ENCODE peak calls at places on chromosomes 16 and 17, in five cellular contexts. Z is fibroblast of pulmonary artery; C is colonic mucosa; S is AG04450; B is CD8-positive, alpha-beta T cell. V is an unnamed sample.

GRCh38 chr16:67406111-67406593 is 10.1 kb downstream of the ZDHHC1 start:
- DNase-seq in C (no peak), S (no peak), Z (peak; percentile 38), B (no peak), V (no peak)

GRCh38 chr16:19218581-19218980 is 50.5 kb downstream of the SYT17 start:
- DNase-seq in Z (no peak), C (no peak), S (no peak), B (no peak), V (no peak)

GRCh38 chr17:30368896-30369720 is 9.6 kb upstream of the CPD start:
- DNase-seq in S (no peak), B (no peak), Z (no peak), C (no peak), V (no peak)

GRCh38 chr16:10623059-10623458 is 42.7 kb upstream of the EMP2 start:
- DNase-seq in S (no peak), Z (no peak), B (no peak), C (no peak), V (no peak)

GRCh38 chr16:86576591-86577313 is 1.6 kb upstream of the FOXL1 start:
- DNase-seq in S (peak; percentile 80), Z (no peak), C (no peak), B (no peak), V (no peak)

GRCh38 chr16:64933890-64934289 is 188.0 kb downstream of the CDH11 start:
- DNase-seq in Z (no peak), B (no peak), S (no peak), C (no peak), V (no peak)

GRCh38 chr17:27893834-27894503 is 804 bp upstream of the LYRM9 start:
- DNase-seq in S (no peak), Z (no peak), C (no peak), B (no peak), V (no peak)

GRCh38 chr17:73148540-73149334 is 16.1 kb upstream of the SSTR2 start:
- DNase-seq in C (no peak), S (no peak), B (no peak), Z (no peak), V (no peak)

GRCh38 chr17:42682400-42683384 is at the start of gene CNTNAP1:
- DNase-seq in B (no peak), Z (peak; percentile 81), C (peak; percentile 72), S (no peak), V (peak; percentile 52)

GRCh38 chr16:10940501-10941079 is 1.7 kb downstream of the DEXI start:
- DNase-seq in B (no peak), C (peak; percentile 52), S (no peak), Z (no peak), V (no peak)

GRCh38 chr17:41082565-41083136 is 1.3 kb upstream of the KRTAP4-7 start:
- DNase-seq in C (no peak), S (no peak), Z (no peak), B (no peak), V (no peak)

GRCh38 chr17:1431631-1432104 is 24.4 kb downstream of the CRK start:
- DNase-seq in S (no peak), Z (no peak), B (no peak), C (no peak), V (no peak)

GRCh38 chr17:77516902-77517301 is 376.1 kb downstream of the SEC14L1 start:
- DNase-seq in S (no peak), B (no peak), Z (peak; percentile 54), C (no peak), V (no peak)

GRCh38 chr16:67828651-67829050 is 13.5 kb upstream of the THAP11 start:
- DNase-seq in Z (no peak), B (no peak), C (no peak), S (no peak), V (no peak)

GRCh38 chr17:15920758-15921239 is 24.1 kb upstream of the ADORA2B start:
- DNase-seq in B (no peak), C (no peak), Z (peak; percentile 100), S (peak; percentile 94), V (no peak)

GRCh38 chr16:47460301-47460754 is 535 bp downstream of the ITFG1 start:
- DNase-seq in C (no peak), S (no peak), Z (peak; percentile 4), B (no peak), V (no peak)

GRCh38 chr17:40191237-40192208 is 14.3 kb downstream of the RAPGEFL1 start:
- DNase-seq in B (peak; percentile 58), Z (peak; percentile 79), S (no peak), C (peak; percentile 66), V (peak; percentile 72)

GRCh38 chr17:65290616-65291015 is 153.4 kb downstream of the RGS9 start:
- DNase-seq in Z (no peak), B (no peak), C (peak; percentile 94), S (no peak), V (no peak)

GRCh38 chr17:28950017-28950751 is 1.1 kb downstream of the PHF12 start:
- DNase-seq in S (no peak), B (peak; percentile 44), Z (peak; percentile 48), C (peak; percentile 69), V (peak; percentile 46)

GRCh38 chr16:6081320-6081976 is 983.9 kb upstream of the EEF2KMT start:
- DNase-seq in Z (peak; percentile 1), S (no peak), C (peak; percentile 56), B (no peak), V (peak; percentile 48)

GRCh38 chr16:27721548-27722265 is 171.8 kb downstream of the KATNIP start:
- DNase-seq in Z (peak; percentile 97), S (peak; percentile 77), C (peak; percentile 57), B (no peak), V (no peak)

GRCh38 chr16:19299565-19299964 is 14.0 kb downstream of the CLEC19A start:
- DNase-seq in S (no peak), C (no peak), Z (no peak), B (no peak), V (no peak)

GRCh38 chr17:10061131-10061581 is 137.2 kb downstream of the GAS7 start:
- DNase-seq in B (no peak), C (no peak), S (no peak), Z (no peak), V (no peak)

GRCh38 chr17:34299918-34300600 is 14.5 kb downstream of the CCL11 start:
- DNase-seq in S (no peak), B (no peak), Z (peak; percentile 64), C (no peak), V (no peak)

GRCh38 chr17:77297693-77298666 is 157.2 kb downstream of the SEC14L1 start:
- DNase-seq in Z (no peak), C (no peak), B (no peak), S (no peak), V (no peak)

GRCh38 chr16:58449306-58449705 is 50.6 kb upstream of the NDRG4 start:
- DNase-seq in B (no peak), Z (no peak), C (no peak), S (no peak), V (no peak)

GRCh38 chr16:46746821-46747776 is 1.0 kb downstream of the MYLK3 start:
- DNase-seq in Z (no peak), B (no peak), C (no peak), S (no peak), V (no peak)

GRCh38 chr16:84331998-84332780 is 36.1 kb upstream of the ATP2C2 start:
- DNase-seq in C (no peak), Z (no peak), S (no peak), B (no peak), V (no peak)

GRCh38 chr17:63434951-63435571 is 11.0 kb downstream of the CYB561 start:
- DNase-seq in B (peak; percentile 11), S (no peak), C (peak; percentile 88), Z (peak; percentile 41), V (no peak)

GRCh38 chr17:51439395-51440229 is 179.3 kb downstream of the UTP18 start:
- DNase-seq in B (no peak), Z (peak; percentile 15), S (no peak), C (no peak), V (no peak)

GRCh38 chr17:51435171-51435552 is 174.8 kb downstream of the UTP18 start:
- DNase-seq in C (no peak), S (no peak), B (no peak), Z (no peak), V (no peak)

GRCh38 chr17:51434434-51435170 is 174.3 kb downstream of the UTP18 start:
- DNase-seq in C (no peak), B (no peak), S (no peak), Z (no peak), V (no peak)

GRCh38 chr17:51430581-51430980 is 170.2 kb downstream of the UTP18 start:
- DNase-seq in C (no peak), B (no peak), S (no peak), Z (no peak), V (no peak)

GRCh38 chr17:51435641-51436091 is 175.3 kb downstream of the UTP18 start:
- DNase-seq in S (no peak), B (no peak), C (peak; percentile 42), Z (peak; percentile 14), V (peak; percentile 53)
- TF ChIP-seq CTCF in S (peak; percentile 40), B (no peak), C (no peak), Z (peak; percentile 22), V (peak; percentile 62)

DNA sequence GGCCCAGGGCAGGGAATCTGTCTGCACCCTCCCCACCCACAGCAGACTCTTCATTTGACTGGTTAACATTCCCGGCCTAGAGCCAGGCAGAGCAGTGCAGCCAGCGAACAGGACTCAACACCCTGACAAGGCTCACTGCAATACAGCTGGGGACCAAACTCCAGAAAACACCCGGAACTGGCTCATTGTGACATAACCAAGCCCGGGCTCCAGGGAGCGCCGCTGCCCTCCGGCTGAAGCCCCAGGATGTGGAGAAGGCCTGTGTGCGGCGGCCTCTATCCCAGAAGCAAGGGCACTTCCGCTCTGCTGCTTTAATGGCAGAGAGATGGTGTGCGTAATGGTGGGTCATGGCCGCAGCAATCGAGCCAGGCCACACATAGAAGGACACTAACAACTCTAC is 18.2 kb downstream of the KLHDC4 start:
- DNase-seq in C (no peak), B (no peak), S (no peak), Z (no peak), V (no peak)
- TF ChIP-seq CTCF in C (no peak), B (no peak), S (no peak), Z (no peak), V (no peak)

DNA sequence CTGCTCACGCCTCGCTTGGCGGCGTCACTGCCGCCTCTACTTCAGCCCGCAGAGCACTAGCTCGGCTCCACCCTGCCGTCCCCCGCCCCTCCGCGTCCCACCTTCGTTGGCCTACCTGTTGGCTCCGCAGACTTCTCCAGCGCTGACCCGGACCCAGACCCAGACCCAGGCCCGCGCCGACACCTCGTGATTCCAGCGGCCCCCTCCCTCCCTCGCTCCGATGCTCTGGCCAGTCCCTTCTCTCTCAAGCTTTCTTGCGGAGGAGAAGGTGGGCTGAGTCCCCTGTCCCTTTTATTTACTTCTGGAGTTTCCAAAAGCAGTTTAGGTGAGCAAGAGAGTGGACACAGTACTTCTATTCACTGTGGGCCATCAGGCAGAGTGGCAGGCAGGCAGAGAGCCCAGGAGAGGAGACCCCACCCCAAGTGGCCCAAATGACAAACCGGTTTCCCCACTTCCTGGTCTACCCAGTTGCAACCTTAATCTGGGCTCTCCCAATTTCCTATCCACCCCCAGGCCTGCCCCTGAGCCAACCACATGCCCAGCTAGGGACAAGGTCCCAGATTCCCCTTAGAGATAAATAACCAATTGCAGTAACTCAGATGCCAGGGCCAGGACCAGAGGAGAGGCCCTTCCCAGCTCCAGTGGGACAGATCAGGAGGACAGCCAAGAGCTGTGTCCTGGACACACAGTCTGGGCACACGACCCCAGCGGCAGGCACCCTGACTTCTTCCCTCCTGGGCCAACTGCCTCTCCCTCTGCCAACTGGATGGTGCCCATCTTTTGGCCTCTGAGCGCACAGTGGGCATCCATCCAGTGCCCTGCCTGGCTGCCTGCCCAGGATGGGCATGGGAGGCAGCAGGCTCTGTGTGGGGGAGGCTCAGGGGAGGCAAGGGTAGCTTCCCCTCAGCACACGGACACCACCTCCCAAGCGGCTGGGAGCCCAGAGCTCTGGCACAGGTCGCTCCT is 1.2 kb upstream of the SRCIN1 start:
- DNase-seq in Z (no peak), B (no peak), C (no peak), S (no peak), V (no peak)
- TF ChIP-seq CTCF in Z (no peak), B (peak; percentile 45), C (no peak), S (no peak), V (no peak)

GRCh38 chr17:14211778-14212177 is 24.9 kb downstream of the CDRT15 start:
- DNase-seq in C (no peak), B (peak; percentile 40), S (no peak), Z (peak; percentile 4), V (no peak)
- TF ChIP-seq CTCF in C (peak; percentile 16), B (peak; percentile 48), S (peak; percentile 32), Z (peak; percentile 23), V (no peak)